ENCODE peak calls at places on chromosomes 6 and 20, in five cellular contexts. One of them, this sample, is unnamed.

GRCh38 chr6:9623985-9624384 is 790.9 kb downstream of the TFAP2A start:
- DNase-seq in Daoy: peak; percentile 62
- DNase-seq in activated naive CD8-positive, alpha-beta T cell treated with anti-CD3 and anti-CD28 coated beads for 36 hours: no peak
- DNase-seq in activated naive CD4-positive, alpha-beta T cell: no peak
- DNase-seq in progenitor cell of endocrine pancreas: no peak
- DNase-seq in this sample: no peak

GRCh38 chr20:45419188-45420091 is 3.5 kb downstream of the PIGT start:
- DNase-seq in Daoy: peak; percentile 96
- DNase-seq in activated naive CD8-positive, alpha-beta T cell treated with anti-CD3 and anti-CD28 coated beads for 36 hours: no peak
- DNase-seq in activated naive CD4-positive, alpha-beta T cell: no peak
- DNase-seq in progenitor cell of endocrine pancreas: no peak
- DNase-seq in this sample: peak; percentile 28

GRCh38 chr6:167706313-167707109 is 120.2 kb upstream of the AFDN start:
- DNase-seq in Daoy: peak; percentile 16
- DNase-seq in activated naive CD8-positive, alpha-beta T cell treated with anti-CD3 and anti-CD28 coated beads for 36 hours: peak; percentile 76
- DNase-seq in activated naive CD4-positive, alpha-beta T cell: peak; percentile 29
- DNase-seq in progenitor cell of endocrine pancreas: no peak
- DNase-seq in this sample: no peak

GRCh38 chr6:45990162-45990561 is 25.5 kb downstream of the CLIC5 start:
- DNase-seq in Daoy: no peak
- DNase-seq in activated naive CD8-positive, alpha-beta T cell treated with anti-CD3 and anti-CD28 coated beads for 36 hours: no peak
- DNase-seq in activated naive CD4-positive, alpha-beta T cell: no peak
- DNase-seq in progenitor cell of endocrine pancreas: no peak
- DNase-seq in this sample: no peak

GRCh38 chr6:42148058-42148457 is 5.6 kb upstream of the C6orf132 start:
- DNase-seq in Daoy: no peak
- DNase-seq in activated naive CD8-positive, alpha-beta T cell treated with anti-CD3 and anti-CD28 coated beads for 36 hours: no peak
- DNase-seq in activated naive CD4-positive, alpha-beta T cell: no peak
- DNase-seq in progenitor cell of endocrine pancreas: no peak
- DNase-seq in this sample: no peak

GRCh38 chr6:32432050-32432450 is 7.6 kb upstream of the HLA-DRA start:
- DNase-seq in Daoy: peak; percentile 15
- DNase-seq in activated naive CD8-positive, alpha-beta T cell treated with anti-CD3 and anti-CD28 coated beads for 36 hours: no peak
- DNase-seq in activated naive CD4-positive, alpha-beta T cell: no peak
- DNase-seq in progenitor cell of endocrine pancreas: no peak
- DNase-seq in this sample: no peak

GRCh38 chr6:37822851-37823682 is 3.5 kb downstream of the ZFAND3 start:
- DNase-seq in Daoy: peak; percentile 27
- DNase-seq in activated naive CD8-positive, alpha-beta T cell treated with anti-CD3 and anti-CD28 coated beads for 36 hours: peak; percentile 23
- DNase-seq in activated naive CD4-positive, alpha-beta T cell: no peak
- DNase-seq in progenitor cell of endocrine pancreas: no peak
- DNase-seq in this sample: no peak

GRCh38 chr20:4795394-4795793 is 73.7 kb downstream of the PRND start:
- DNase-seq in Daoy: peak; percentile 83
- DNase-seq in activated naive CD8-positive, alpha-beta T cell treated with anti-CD3 and anti-CD28 coated beads for 36 hours: peak; percentile 38
- DNase-seq in activated naive CD4-positive, alpha-beta T cell: no peak
- DNase-seq in progenitor cell of endocrine pancreas: no peak
- DNase-seq in this sample: peak; percentile 15

GRCh38 chr20:23022849-23023248 is 12.3 kb upstream of the SSTR4 start:
- DNase-seq in Daoy: peak; percentile 27
- DNase-seq in activated naive CD8-positive, alpha-beta T cell treated with anti-CD3 and anti-CD28 coated beads for 36 hours: no peak
- DNase-seq in activated naive CD4-positive, alpha-beta T cell: no peak
- DNase-seq in progenitor cell of endocrine pancreas: no peak
- DNase-seq in this sample: no peak

GRCh38 chr20:57374931-57375651 is 16.1 kb upstream of the RBM38 start:
- DNase-seq in Daoy: no peak
- DNase-seq in activated naive CD8-positive, alpha-beta T cell treated with anti-CD3 and anti-CD28 coated beads for 36 hours: no peak
- DNase-seq in activated naive CD4-positive, alpha-beta T cell: no peak
- DNase-seq in progenitor cell of endocrine pancreas: no peak
- DNase-seq in this sample: no peak

GRCh38 chr20:49701916-49702315 is 11.8 kb downstream of the B4GALT5 start:
- DNase-seq in Daoy: no peak
- DNase-seq in activated naive CD8-positive, alpha-beta T cell treated with anti-CD3 and anti-CD28 coated beads for 36 hours: no peak
- DNase-seq in activated naive CD4-positive, alpha-beta T cell: no peak
- DNase-seq in progenitor cell of endocrine pancreas: no peak
- DNase-seq in this sample: no peak

GRCh38 chr20:21048841-21049273 is 57.3 kb downstream of the LINC00237 start:
- DNase-seq in Daoy: peak; percentile 51
- DNase-seq in activated naive CD8-positive, alpha-beta T cell treated with anti-CD3 and anti-CD28 coated beads for 36 hours: peak; percentile 45
- DNase-seq in activated naive CD4-positive, alpha-beta T cell: peak; percentile 16
- DNase-seq in progenitor cell of endocrine pancreas: no peak
- DNase-seq in this sample: no peak

GRCh38 chr6:154302111-154302752 is 54.4 kb downstream of the IPCEF1 start:
- DNase-seq in Daoy: peak; percentile 92
- DNase-seq in activated naive CD8-positive, alpha-beta T cell treated with anti-CD3 and anti-CD28 coated beads for 36 hours: peak; percentile 29
- DNase-seq in activated naive CD4-positive, alpha-beta T cell: no peak
- DNase-seq in progenitor cell of endocrine pancreas: no peak
- DNase-seq in this sample: no peak

GRCh38 chr6:15941168-15941567 is 187.7 kb upstream of the MYLIP start:
- DNase-seq in Daoy: no peak
- DNase-seq in activated naive CD8-positive, alpha-beta T cell treated with anti-CD3 and anti-CD28 coated beads for 36 hours: no peak
- DNase-seq in activated naive CD4-positive, alpha-beta T cell: no peak
- DNase-seq in progenitor cell of endocrine pancreas: no peak
- DNase-seq in this sample: no peak

GRCh38 chr6:90502866-90503407 is 83.9 kb downstream of the MAP3K7 start:
- DNase-seq in Daoy: no peak
- DNase-seq in activated naive CD8-positive, alpha-beta T cell treated with anti-CD3 and anti-CD28 coated beads for 36 hours: no peak
- DNase-seq in activated naive CD4-positive, alpha-beta T cell: no peak
- DNase-seq in progenitor cell of endocrine pancreas: no peak
- DNase-seq in this sample: no peak

GRCh38 chr20:16821211-16822089 is 73.3 kb downstream of the OTOR start:
- DNase-seq in Daoy: peak; percentile 34
- DNase-seq in activated naive CD8-positive, alpha-beta T cell treated with anti-CD3 and anti-CD28 coated beads for 36 hours: peak; percentile 4
- DNase-seq in activated naive CD4-positive, alpha-beta T cell: no peak
- DNase-seq in progenitor cell of endocrine pancreas: no peak
- DNase-seq in this sample: no peak

GRCh38 chr6:145669627-145670034 is 65.7 kb downstream of the EPM2A start:
- DNase-seq in Daoy: peak; percentile 55
- DNase-seq in activated naive CD8-positive, alpha-beta T cell treated with anti-CD3 and anti-CD28 coated beads for 36 hours: no peak
- DNase-seq in activated naive CD4-positive, alpha-beta T cell: no peak
- DNase-seq in progenitor cell of endocrine pancreas: no peak
- DNase-seq in this sample: peak; percentile 10

GRCh38 chr20:59668926-59669325 is 64.6 kb downstream of the PHACTR3 start:
- DNase-seq in Daoy: no peak
- DNase-seq in activated naive CD8-positive, alpha-beta T cell treated with anti-CD3 and anti-CD28 coated beads for 36 hours: no peak
- DNase-seq in activated naive CD4-positive, alpha-beta T cell: no peak
- DNase-seq in progenitor cell of endocrine pancreas: no peak
- DNase-seq in this sample: no peak

GRCh38 chr6:22980446-22980845 is 411.1 kb downstream of the HDGFL1 start:
- DNase-seq in Daoy: peak; percentile 69
- DNase-seq in activated naive CD8-positive, alpha-beta T cell treated with anti-CD3 and anti-CD28 coated beads for 36 hours: no peak
- DNase-seq in activated naive CD4-positive, alpha-beta T cell: no peak
- DNase-seq in progenitor cell of endocrine pancreas: no peak
- DNase-seq in this sample: no peak

GRCh38 chr6:147207351-147207750 is 3.1 kb downstream of the STXBP5 start:
- DNase-seq in Daoy: no peak
- DNase-seq in activated naive CD8-positive, alpha-beta T cell treated with anti-CD3 and anti-CD28 coated beads for 36 hours: no peak
- DNase-seq in activated naive CD4-positive, alpha-beta T cell: no peak
- DNase-seq in progenitor cell of endocrine pancreas: no peak
- DNase-seq in this sample: no peak

GRCh38 chr6:2157441-2158127 is 87.8 kb downstream of the GMDS start:
- DNase-seq in Daoy: peak; percentile 80
- DNase-seq in activated naive CD8-positive, alpha-beta T cell treated with anti-CD3 and anti-CD28 coated beads for 36 hours: peak; percentile 36
- DNase-seq in activated naive CD4-positive, alpha-beta T cell: no peak
- DNase-seq in progenitor cell of endocrine pancreas: no peak
- DNase-seq in this sample: no peak

GRCh38 chr6:44058617-44059358 is 68.5 kb downstream of the MRPL14 start:
- DNase-seq in Daoy: peak; percentile 99
- DNase-seq in activated naive CD8-positive, alpha-beta T cell treated with anti-CD3 and anti-CD28 coated beads for 36 hours: peak; percentile 24
- DNase-seq in activated naive CD4-positive, alpha-beta T cell: no peak
- DNase-seq in progenitor cell of endocrine pancreas: no peak
- DNase-seq in this sample: peak; percentile 85

GRCh38 chr6:55603987-55604386 is 25.0 kb upstream of the HMGCLL1 start:
- DNase-seq in Daoy: no peak
- DNase-seq in activated naive CD8-positive, alpha-beta T cell treated with anti-CD3 and anti-CD28 coated beads for 36 hours: no peak
- DNase-seq in activated naive CD4-positive, alpha-beta T cell: no peak
- DNase-seq in progenitor cell of endocrine pancreas: no peak
- DNase-seq in this sample: no peak

GRCh38 chr6:16904957-16905356 is 143.7 kb upstream of the ATXN1 start:
- DNase-seq in Daoy: no peak
- DNase-seq in activated naive CD8-positive, alpha-beta T cell treated with anti-CD3 and anti-CD28 coated beads for 36 hours: no peak
- DNase-seq in activated naive CD4-positive, alpha-beta T cell: no peak
- DNase-seq in progenitor cell of endocrine pancreas: no peak
- DNase-seq in this sample: no peak

GRCh38 chr6:151291145-151292055 is 51.6 kb downstream of the AKAP12 start:
- DNase-seq in Daoy: no peak
- DNase-seq in activated naive CD8-positive, alpha-beta T cell treated with anti-CD3 and anti-CD28 coated beads for 36 hours: no peak
- DNase-seq in activated naive CD4-positive, alpha-beta T cell: no peak
- DNase-seq in progenitor cell of endocrine pancreas: no peak
- DNase-seq in this sample: no peak

GRCh38 chr6:128070406-128070805 is 169.5 kb upstream of the THEMIS start:
- DNase-seq in Daoy: no peak
- DNase-seq in activated naive CD8-positive, alpha-beta T cell treated with anti-CD3 and anti-CD28 coated beads for 36 hours: no peak
- DNase-seq in activated naive CD4-positive, alpha-beta T cell: no peak
- DNase-seq in progenitor cell of endocrine pancreas: no peak
- DNase-seq in this sample: no peak

GRCh38 chr6:85460951-85461805 is 11.3 kb downstream of the NT5E start:
- DNase-seq in Daoy: peak; percentile 73
- DNase-seq in activated naive CD8-positive, alpha-beta T cell treated with anti-CD3 and anti-CD28 coated beads for 36 hours: peak; percentile 59
- DNase-seq in activated naive CD4-positive, alpha-beta T cell: no peak
- DNase-seq in progenitor cell of endocrine pancreas: no peak
- DNase-seq in this sample: no peak

GRCh38 chr6:121482004-121482693 is 46.7 kb downstream of the GJA1 start:
- DNase-seq in Daoy: peak; percentile 76
- DNase-seq in activated naive CD8-positive, alpha-beta T cell treated with anti-CD3 and anti-CD28 coated beads for 36 hours: no peak
- DNase-seq in activated naive CD4-positive, alpha-beta T cell: no peak
- DNase-seq in progenitor cell of endocrine pancreas: no peak
- DNase-seq in this sample: no peak

GRCh38 chr20:8218861-8219260 is 86.8 kb downstream of the PLCB1 start:
- DNase-seq in Daoy: peak; percentile 13
- DNase-seq in activated naive CD8-positive, alpha-beta T cell treated with anti-CD3 and anti-CD28 coated beads for 36 hours: no peak
- DNase-seq in activated naive CD4-positive, alpha-beta T cell: no peak
- DNase-seq in progenitor cell of endocrine pancreas: no peak
- DNase-seq in this sample: no peak

GRCh38 chr6:26383624-26384417 is 913 bp downstream of the BTN2A2 start:
- DNase-seq in Daoy: peak; percentile 78
- DNase-seq in activated naive CD8-positive, alpha-beta T cell treated with anti-CD3 and anti-CD28 coated beads for 36 hours: no peak
- DNase-seq in activated naive CD4-positive, alpha-beta T cell: no peak
- DNase-seq in progenitor cell of endocrine pancreas: no peak
- DNase-seq in this sample: peak; percentile 66

This sample was measured in smooth muscle cell of the brain vasculature.